ENCODE peak calls at places on chromosomes 3 and 15, in nine cellular contexts. I is stimulated activated CD4-positive, alpha-beta T cell treated with anti-CD3 and anti-CD28 coated beads, Interleukin-1b, Interleukin-23, amount 100 ng/mL, for 4 hours; K is neuronal stem cell; Y is activated CD4-positive, alpha-beta T cell treated with anti-CD3 and anti-CD28 coated beads, Interleukin-2, amount 10 ng/mL, durations not matched to agents 7 days and 5 days; D is stimulated activated CD8-positive, alpha-beta memory T cell treated with anti-CD3 and anti-CD28 coated beads, Interleukin-2, amount 100 ng/mL, for 1 hour; H is HS-27A; F is T-helper 9 cell; E is tibial artery; O is T follicular helper cell. G is an unnamed sample.

GRCh38 chr3:175346573-175347356 is 487.6 kb downstream of the NAALADL2 start:
- DNase-seq in I (no peak), K (no peak), Y (no peak), D (no peak), H (peak), F (no peak), E (peak), O (no peak), G (peak)

GRCh38 chr3:76369170-76369569 is 583.8 kb upstream of the ZNF717 start:
- DNase-seq in I (no peak), K (no peak), Y (no peak), D (no peak), H (peak), F (no peak), E (no peak), O (no peak), G (peak)

GRCh38 chr3:23665741-23666140 is 140.0 kb upstream of the UBE2E1 start:
- DNase-seq in I (no peak), K (no peak), Y (no peak), D (no peak), H (no peak), F (no peak), E (no peak), O (no peak), G (no peak)

GRCh38 chr15:77107068-77107467 is 36.2 kb upstream of the TSPAN3 start:
- DNase-seq in I (no peak), K (no peak), Y (no peak), D (no peak), H (no peak), F (no peak), E (no peak), O (no peak), G (no peak)

GRCh38 chr15:68784206-68784605 is 36.5 kb downstream of the ANP32A start:
- DNase-seq in I (no peak), K (no peak), Y (no peak), D (no peak), H (no peak), F (no peak), E (peak), O (no peak), G (no peak)

GRCh38 chr3:127182848-127183714 is 9.8 kb upstream of the PRR23E start:
- DNase-seq in I (no peak), K (no peak), Y (no peak), D (no peak), H (no peak), F (no peak), E (peak), O (no peak), G (no peak)

GRCh38 chr15:66993090-66993489 is 72.3 kb upstream of the SMAD3 start:
- DNase-seq in I (no peak), K (no peak), Y (no peak), D (no peak), H (no peak), F (no peak), E (no peak), O (no peak), G (no peak)

GRCh38 chr3:131388400-131388799 is 6.8 kb downstream of the NUDT16 start:
- DNase-seq in I (no peak), K (no peak), Y (no peak), D (no peak), H (no peak), F (no peak), E (no peak), O (no peak), G (no peak)

G was measured in Caki2.